ENCODE peak calls at places on chromosomes 13 and 19, in five cellular contexts. C, F, K, X and J are unnamed samples.

GRCh38 chr19:38224014-38224862 is at the start of gene DPF1:
- DNase-seq in C (peak; percentile 36), F (peak; percentile 76), K (no peak), X (no peak), J (no peak)

GRCh38 chr19:2661615-2662014 is 40.9 kb downstream of the GNG7 start:
- DNase-seq in C (no peak), F (no peak), K (no peak), X (no peak), J (no peak)

GRCh38 chr13:107650081-107650701 is 565.1 kb downstream of the LIG4 start:
- DNase-seq in C (peak; percentile 25), F (peak; percentile 82), K (no peak), X (peak; percentile 58), J (peak; percentile 55)

GRCh38 chr19:29577662-29577963 is 28.5 kb upstream of the POP4 start:
- DNase-seq in C (no peak), F (no peak), K (no peak), X (no peak), J (no peak)

GRCh38 chr19:6521718-6522646 is 8.8 kb upstream of the TNFSF9 start:
- DNase-seq in C (no peak), F (peak; percentile 61), K (no peak), X (peak; percentile 48), J (no peak)

GRCh38 chr13:68727165-68727564 is 1380.5 kb upstream of the ATXN8OS start:
- DNase-seq in C (peak; percentile 63), F (no peak), K (no peak), X (no peak), J (no peak)

GRCh38 chr13:85093808-85094207 is 705.4 kb downstream of the SLITRK6 start:
- DNase-seq in C (peak; percentile 8), F (peak; percentile 63), K (no peak), X (no peak), J (no peak)

GRCh38 chr19:50880241-50880640 is 7.0 kb downstream of the KLK2 start:
- DNase-seq in C (no peak), F (no peak), K (no peak), X (no peak), J (no peak)

GRCh38 chr19:58346961-58347929 is 6.0 kb downstream of the A1BG start:
- DNase-seq in C (peak; percentile 31), F (peak; percentile 85), K (no peak), X (peak; percentile 66), J (peak; percentile 54)

GRCh38 chr13:51246411-51247298 is 24.5 kb downstream of the FAM124A start:
- DNase-seq in C (no peak), F (peak; percentile 78), K (no peak), X (no peak), J (no peak)

GRCh38 chr13:46181799-46182490 is at the start of gene LCP1:
- DNase-seq in C (no peak), F (peak; percentile 54), K (no peak), X (no peak), J (no peak)

GRCh38 chr19:29724741-29725140 is 9.7 kb upstream of the C19orf12 start:
- DNase-seq in C (no peak), F (no peak), K (no peak), X (no peak), J (no peak)

GRCh38 chr13:98279473-98280175 is 102.6 kb upstream of the RNF113B start:
- DNase-seq in C (no peak), F (no peak), K (no peak), X (no peak), J (no peak)

GRCh38 chr19:55066107-55066709 is 3.3 kb upstream of the RDH13 start:
- DNase-seq in C (no peak), F (peak; percentile 2), K (no peak), X (no peak), J (no peak)

GRCh38 chr13:70844391-70845108 is 736.3 kb upstream of the KLHL1 start:
- DNase-seq in C (no peak), F (peak; percentile 37), K (no peak), X (peak; percentile 66), J (no peak)

GRCh38 chr13:97460004-97460756 is 26.2 kb downstream of the RAP2A start:
- DNase-seq in C (no peak), F (peak; percentile 40), K (no peak), X (no peak), J (no peak)

GRCh38 chr13:99527346-99527745 is 26.1 kb downstream of the TM9SF2 start:
- DNase-seq in C (no peak), F (no peak), K (no peak), X (no peak), J (no peak)

GRCh38 chr19:16415806-16416205 is 56.0 kb downstream of the EPS15L1 start:
- DNase-seq in C (no peak), F (no peak), K (no peak), X (no peak), J (no peak)

GRCh38 chr19:10936661-10937084 is 8.1 kb downstream of the TIMM29 start:
- DNase-seq in C (peak; percentile 66), F (peak; percentile 40), K (peak; percentile 71), X (peak; percentile 53), J (no peak)

GRCh38 chr19:45786533-45786894 is 4.2 kb upstream of the DMPK start:
- DNase-seq in C (no peak), F (peak; percentile 49), K (no peak), X (no peak), J (no peak)

GRCh38 chr19:2150794-2151338 is 500 bp downstream of the AP3D1 start:
- DNase-seq in C (no peak), F (peak; percentile 73), K (no peak), X (no peak), J (peak; percentile 71)

GRCh38 chr13:73741111-73741510 is 393.1 kb downstream of the KLF12 start:
- DNase-seq in C (no peak), F (peak; percentile 38), K (no peak), X (no peak), J (no peak)

GRCh38 chr19:1172353-1173159 is 1.5 kb downstream of the SBNO2 start:
- DNase-seq in C (peak; percentile 50), F (peak; percentile 85), K (no peak), X (peak; percentile 73), J (peak; percentile 85)

GRCh38 chr19:2610637-2611482 is 91.6 kb downstream of the GNG7 start:
- DNase-seq in C (peak; percentile 94), F (peak; percentile 97), K (peak; percentile 86), X (peak; percentile 97), J (peak; percentile 96)

GRCh38 chr13:109254271-109254670 is 532.1 kb downstream of the IRS2 start:
- DNase-seq in C (no peak), F (no peak), K (no peak), X (no peak), J (no peak)

GRCh38 chr19:10289167-10289835 is 451 bp upstream of the ICAM5 start:
- DNase-seq in C (no peak), F (peak; percentile 74), K (no peak), X (no peak), J (peak; percentile 60)

GRCh38 chr19:48614436-48615144 is at the start of gene FAM83E:
- DNase-seq in C (no peak), F (no peak), K (no peak), X (peak; percentile 97), J (no peak)

GRCh38 chr13:111595791-111596190 is 275.3 kb downstream of the TEX29 start:
- DNase-seq in C (no peak), F (no peak), K (no peak), X (no peak), J (no peak)

DNA sequence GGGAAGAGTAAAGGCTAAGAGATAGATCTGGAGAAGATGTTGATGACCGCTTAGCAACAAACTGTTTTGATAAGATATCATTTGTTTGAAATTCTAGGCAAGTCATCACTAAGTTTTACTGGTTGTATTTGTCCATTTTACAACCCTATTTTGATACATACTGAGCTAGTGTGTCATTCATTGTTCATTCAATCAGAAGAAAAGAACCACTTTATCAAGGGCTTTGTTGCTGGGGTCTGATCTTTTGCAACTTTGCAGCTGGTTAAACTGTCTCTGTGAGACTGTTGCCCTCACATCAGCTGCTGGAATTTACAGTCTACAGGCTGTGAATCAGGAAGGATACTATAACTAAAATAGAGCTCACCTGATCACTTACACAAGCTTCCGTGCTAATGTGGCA is 290.4 kb downstream of the RFC3 start:
- DNase-seq in C (peak; percentile 47), F (no peak), K (no peak), X (no peak), J (no peak)
- H3K4me3 ChIP-seq in C (no peak overlapping the region), F (no peak overlapping the region), K (no peak overlapping the region), X (no peak overlapping the region), J (no peak overlapping the region)

GRCh38 chr13:53301449-53301848 is 272.8 kb downstream of the OLFM4 start:
- DNase-seq in C (no peak), F (no peak), K (no peak), X (no peak), J (no peak)
- H3K27me3 ChIP-seq in C (no peaks in the 10 kb centered on the region), F (no peaks in the 10 kb centered on the region), K (no peaks in the 10 kb centered on the region), X (no peaks in the 10 kb centered on the region), J (no peaks in the 10 kb centered on the region)

DNA sequence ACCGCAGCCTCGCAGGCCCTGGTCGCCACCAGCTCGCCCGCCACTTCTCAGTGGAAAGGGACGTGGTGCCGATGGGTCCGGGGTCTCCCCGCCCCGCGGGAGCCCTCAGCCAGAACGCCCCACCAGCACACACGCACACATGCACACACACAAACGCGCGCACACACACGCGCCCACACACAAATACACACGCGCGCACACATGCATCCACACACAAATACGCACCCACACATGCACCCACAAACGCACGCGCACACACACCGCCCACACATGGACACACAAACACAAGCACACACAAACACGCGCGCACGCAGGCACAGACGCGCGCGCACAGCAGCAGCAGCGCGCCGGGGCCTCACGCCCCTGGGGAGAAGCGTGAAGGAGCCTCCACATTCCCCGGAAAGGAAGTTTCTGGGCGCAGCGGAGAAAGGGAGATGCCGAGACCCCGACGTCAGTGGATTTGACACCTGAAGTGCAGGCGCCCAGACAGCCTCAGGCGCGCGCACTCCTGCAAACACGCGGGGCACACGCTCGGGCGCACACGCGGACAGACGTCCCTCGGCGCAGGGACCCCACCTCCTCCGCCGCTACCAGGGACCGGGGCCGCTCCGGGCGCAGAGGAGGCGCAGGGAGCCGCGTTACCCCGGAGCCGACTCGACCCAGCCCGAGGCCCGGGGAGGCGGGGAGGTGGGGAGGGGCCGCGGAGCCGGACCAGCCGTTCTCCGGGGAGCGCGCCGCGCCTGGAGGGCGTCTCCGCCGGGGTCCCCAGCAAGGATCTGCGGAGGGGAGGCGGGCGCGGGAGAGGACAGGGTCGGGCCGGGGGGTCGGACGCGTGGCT is 623 bp downstream of the RASA3 start:
- DNase-seq in C (peak; percentile 52), F (peak; percentile 70), K (no peak), X (no peak), J (peak; percentile 70)
- H3K4me3 ChIP-seq in C (peak overlapping the region; percentile 99), F (peak overlapping the region; percentile 80), K (peak overlapping the region; percentile 93), X (peak overlapping the region; percentile 64), J (peak overlapping the region; percentile 82)

GRCh38 chr19:7771072-7771471 is 8.0 kb downstream of the CLEC4M start:
- DNase-seq in C (no peak), F (no peak), K (no peak), X (no peak), J (no peak)
- H3K27me3 ChIP-seq in C (peaks cover 4% of the 10 kb centered on the region), F (no peaks in the 10 kb centered on the region), K (peaks cover 4% of the 10 kb centered on the region), X (no peaks in the 10 kb centered on the region), J (peaks cover 2% of the 10 kb centered on the region)